ENCODE peak calls at places on chromosome 19, in seven cellular contexts. R is HepG2, C is H1, H is GM12878, E is K562, T is SK-N-SH, V is GM12891. Y is an unnamed sample.

GRCh38 chr19:46732966-46733692 is 12.7 kb upstream of the FKRP start:
- DNase-seq in E (no peak), V (no peak), C (no peak), H (no peak), R (no peak), T (no peak), Y (no peak)

GRCh38 chr19:54114340-54114826 is 1.1 kb downstream of the TFPT start:
- DNase-seq in R (no peak), T (peak), E (no peak), H (no peak), V (no peak), C (no peak), Y (no peak)

GRCh38 chr19:19697589-19697988 is 28.9 kb downstream of the ZNF101 start:
- DNase-seq in R (no peak), V (no peak), C (no peak), H (no peak), T (no peak), E (no peak), Y (no peak)

GRCh38 chr19:46963093-46963734 is 56.4 kb upstream of the NPAS1 start:
- DNase-seq in C (no peak), R (no peak), H (no peak), V (no peak), E (no peak), T (no peak), Y (no peak)

GRCh38 chr19:54448037-54448773 is 794 bp upstream of the LENG8 start:
- DNase-seq in H (no peak), T (peak), V (no peak), E (peak), C (no peak), R (peak), Y (no peak)

GRCh38 chr19:1941146-1942077 is at the start of gene CSNK1G2:
- DNase-seq in R (no peak), C (no peak), E (peak), T (no peak), V (no peak), H (no peak), Y (no peak)

GRCh38 chr19:2524840-2525723 is 49.2 kb downstream of the GADD45B start:
- DNase-seq in R (peak), T (no peak), C (no peak), E (no peak), H (no peak), V (no peak), Y (no peak)

GRCh38 chr19:48330012-48330681 is 4.8 kb downstream of the EMP3 start:
- DNase-seq in V (no peak), E (peak), C (no peak), T (peak), H (peak), R (no peak), Y (peak)

GRCh38 chr19:2550431-2551171 is 74.7 kb downstream of the GADD45B start:
- DNase-seq in T (peak), V (no peak), H (no peak), E (no peak), R (no peak), C (no peak), Y (no peak)

GRCh38 chr19:46932346-46932745 is 71.5 kb downstream of the ARHGAP35 start:
- DNase-seq in T (no peak), E (no peak), H (no peak), R (no peak), C (no peak), V (no peak), Y (no peak)

GRCh38 chr19:30781519-30781918 is 409.3 kb downstream of the ZNF536 start:
- DNase-seq in H (no peak), T (peak), E (no peak), V (no peak), C (no peak), R (no peak), Y (no peak)

GRCh38 chr19:54189668-54190502 is 505 bp upstream of the MBOAT7 start:
- DNase-seq in R (peak), V (peak), H (peak), C (peak), T (peak), E (peak), Y (peak)

GRCh38 chr19:5397804-5398692 is 57.2 kb upstream of the ZNRF4 start:
- DNase-seq in H (no peak), R (peak), C (peak), T (peak), E (peak), V (peak), Y (no peak)

GRCh38 chr19:45791744-45792481 is 732 bp downstream of the DMWD start:
- DNase-seq in H (no peak), R (no peak), V (no peak), C (no peak), T (no peak), E (no peak), Y (no peak)

GRCh38 chr19:45069056-45069455 is 7.2 kb downstream of the ZNF296 start:
- DNase-seq in R (no peak), E (no peak), H (no peak), C (no peak), V (no peak), T (peak), Y (no peak)

GRCh38 chr19:1264801-1265610 is 4.1 kb upstream of the CIRBP start:
- DNase-seq in E (no peak), C (no peak), T (no peak), H (no peak), V (no peak), R (peak), Y (no peak)

GRCh38 chr19:7219056-7219455 is 75.2 kb downstream of the INSR start:
- DNase-seq in R (no peak), C (no peak), E (no peak), T (no peak), H (no peak), V (no peak), Y (no peak)

GRCh38 chr19:18167011-18167410 is 6.6 kb upstream of the IFI30 start:
- DNase-seq in T (peak), H (no peak), R (no peak), V (no peak), E (no peak), C (no peak), Y (no peak)

GRCh38 chr19:1065606-1066109 is 1.3 kb upstream of the ARHGAP45 start:
- DNase-seq in R (no peak), E (no peak), C (no peak), V (no peak), T (no peak), H (no peak), Y (no peak)

GRCh38 chr19:39544201-39544903 is 4.4 kb upstream of the EID2 start:
- DNase-seq in V (no peak), R (no peak), H (no peak), E (no peak), C (no peak), T (no peak), Y (no peak)

GRCh38 chr19:48713041-48713863 is 6.3 kb downstream of the MAMSTR start:
- DNase-seq in V (no peak), T (peak), C (no peak), H (no peak), E (peak), R (no peak), Y (no peak)

GRCh38 chr19:13169769-13170168 is 19.6 kb downstream of the IER2 start:
- DNase-seq in C (no peak), H (no peak), R (no peak), T (no peak), E (peak), V (no peak), Y (no peak)

GRCh38 chr19:2523630-2524311 is 47.8 kb downstream of the GADD45B start:
- DNase-seq in R (no peak), C (no peak), V (no peak), T (no peak), E (no peak), H (no peak), Y (no peak)

GRCh38 chr19:19406878-19407639 is 1.6 kb downstream of the GATAD2A start:
- DNase-seq in E (no peak), T (no peak), H (no peak), V (no peak), R (peak), C (no peak), Y (no peak)

GRCh38 chr19:3809881-3810707 is 23.9 kb upstream of the MATK start:
- DNase-seq in R (no peak), C (no peak), V (no peak), T (no peak), H (no peak), E (no peak), Y (no peak)

GRCh38 chr19:39679056-39679790 is 23.5 kb downstream of the LGALS16 start:
- DNase-seq in V (peak), E (no peak), C (no peak), R (no peak), H (peak), T (no peak), Y (peak)

GRCh38 chr19:45495178-45495577 is 1.7 kb downstream of the RTN2 start:
- DNase-seq in C (no peak), T (no peak), R (no peak), V (no peak), E (no peak), H (no peak), Y (no peak)

GRCh38 chr19:38004100-38004504 is 97.1 kb downstream of the SIPA1L3 start:
- DNase-seq in E (no peak), R (no peak), V (no peak), H (no peak), T (no peak), C (no peak), Y (no peak)

GRCh38 chr19:6529351-6529750 is 1.5 kb upstream of the TNFSF9 start:
- DNase-seq in H (no peak), E (no peak), R (no peak), C (no peak), V (no peak), T (no peak), Y (no peak)

GRCh38 chr19:39423258-39424086 is 11.0 kb downstream of the PLEKHG2 start:
- DNase-seq in V (no peak), E (no peak), R (no peak), H (no peak), T (no peak), C (no peak), Y (no peak)

GRCh38 chr19:2806736-2807378 is 12.8 kb upstream of the ZNF554 start:
- DNase-seq in E (no peak), R (no peak), T (peak), C (no peak), V (no peak), H (no peak), Y (no peak)

GRCh38 chr19:53977991-53978731 is 13.3 kb upstream of the CACNG6 start:
- DNase-seq in H (no peak), T (peak), C (peak), V (no peak), R (no peak), E (peak), Y (no peak)

GRCh38 chr19:38453596-38453995 is 20.1 kb downstream of the RYR1 start:
- DNase-seq in R (no peak), E (no peak), V (no peak), C (no peak), T (no peak), H (no peak), Y (no peak)

GRCh38 chr19:34676697-34677385 is at the start of gene SCGB2B2:
- DNase-seq in E (no peak), V (peak), R (no peak), C (no peak), H (peak), T (peak), Y (peak)

GRCh38 chr19:38149597-38149996 is 74.4 kb downstream of the DPF1 start:
- DNase-seq in R (no peak), V (no peak), T (no peak), H (no peak), C (no peak), E (peak), Y (no peak)

GRCh38 chr19:54162241-54162805 is 2.8 kb upstream of the LENG1 start:
- DNase-seq in V (no peak), T (peak), R (no peak), H (no peak), E (peak), C (no peak), Y (peak)

GRCh38 chr19:53158119-53158656 is 665 bp downstream of the ZNF347 start:
- DNase-seq in R (no peak), T (peak), E (peak), C (no peak), H (no peak), V (peak), Y (peak)

GRCh38 chr19:11205939-11206570 is 8.7 kb upstream of the KANK2 start:
- DNase-seq in R (no peak), C (no peak), H (peak), T (no peak), V (peak), E (no peak), Y (no peak)
- TF ChIP-seq POLR2AphosphoS5 in R (no peak), C (no peak), H (no peak), T (no peak), V (no peak), E (no peak), Y (no peak)

DNA sequence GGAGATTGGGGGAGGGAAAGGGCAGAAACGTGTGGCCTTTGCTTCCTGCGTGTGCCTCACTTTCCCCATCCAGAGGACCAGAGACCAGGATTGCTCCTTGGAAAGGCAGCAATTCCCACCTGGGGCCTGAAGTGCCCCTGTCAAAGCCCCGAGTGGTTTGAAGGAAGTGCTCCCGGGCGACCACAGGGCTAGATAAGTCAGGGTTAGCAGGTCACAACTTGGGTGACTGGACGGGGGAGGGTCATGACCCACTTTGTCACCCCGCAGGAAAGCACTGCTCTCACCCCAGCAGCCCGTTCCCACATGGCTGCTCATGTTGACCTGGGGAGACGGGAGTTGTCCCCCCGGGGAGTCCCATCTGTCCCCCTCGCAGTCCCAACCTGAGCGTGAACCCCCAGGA is 472 bp downstream of the PRAM1 start:
- DNase-seq in C (no peak), E (no peak), R (no peak), V (no peak), H (no peak), T (no peak), Y (no peak)
- TF ChIP-seq TAF1 in C (no peak), E (no peak), R (no peak), V (no peak), H (no peak), T (no peak), Y (no peak)

DNA sequence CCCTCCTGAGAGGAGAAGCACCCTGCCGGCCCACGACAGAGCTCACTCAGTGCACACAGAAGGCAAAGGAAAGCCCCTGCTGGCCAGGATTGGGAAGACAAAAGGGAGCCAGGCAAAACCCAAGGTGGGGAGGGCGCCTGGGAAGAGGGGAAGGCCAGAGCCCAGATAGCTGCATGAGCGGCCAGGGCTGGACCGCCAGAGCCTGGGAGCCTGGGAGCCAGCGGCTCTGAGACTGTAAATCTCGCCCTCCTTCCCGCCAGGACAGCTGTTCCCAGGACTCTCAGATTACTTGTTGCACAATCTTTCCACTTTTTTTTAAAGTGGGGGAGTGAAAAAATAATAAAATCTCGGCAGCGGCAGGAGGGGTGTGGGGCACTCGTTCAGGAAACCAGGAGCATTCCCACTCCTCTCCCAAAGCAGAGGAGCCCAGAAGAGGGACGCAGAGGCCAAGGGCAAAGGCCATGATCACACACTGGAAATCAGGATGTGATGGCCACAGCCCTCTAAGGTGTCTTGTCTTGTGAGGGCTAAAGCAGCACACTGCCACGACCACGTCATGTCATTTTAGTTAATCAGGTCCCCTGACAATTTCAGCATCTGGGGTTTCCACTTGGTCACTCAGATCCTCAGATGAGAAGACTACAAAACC is 19.6 kb upstream of the EPHX3 start:
- DNase-seq in C (peak), E (peak), V (no peak), R (peak), H (no peak), T (peak), Y (no peak)
- TF ChIP-seq POLR2AphosphoS5 in C (no peak), E (no peak), V (no peak), R (no peak), H (no peak), T (no peak), Y (no peak)

DNA sequence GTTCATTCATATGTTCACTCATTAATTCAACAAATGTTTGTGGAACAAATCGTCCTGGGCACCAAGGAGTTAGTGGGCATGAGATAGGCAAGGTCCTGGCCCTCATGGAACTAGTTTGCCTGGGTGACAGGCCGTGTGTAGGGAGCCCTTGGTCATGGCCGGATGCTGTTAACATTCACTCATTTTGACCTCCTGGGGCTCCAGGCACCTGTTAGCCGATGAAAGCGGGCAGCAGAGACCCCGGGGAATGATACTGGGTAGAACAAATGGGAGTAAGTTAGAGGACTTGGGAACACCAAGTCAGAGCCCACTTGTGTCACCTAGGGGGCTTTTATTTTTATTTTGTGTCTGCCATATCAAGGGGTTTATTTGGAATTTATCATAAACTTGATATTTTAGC is 6.6 kb downstream of the MED25 start:
- DNase-seq in H (no peak), V (no peak), E (no peak), R (no peak), T (no peak), C (no peak), Y (no peak)
- TF ChIP-seq TAF1 in H (no peak), V (no peak), E (no peak), R (no peak), T (no peak), C (no peak), Y (no peak)

DNA sequence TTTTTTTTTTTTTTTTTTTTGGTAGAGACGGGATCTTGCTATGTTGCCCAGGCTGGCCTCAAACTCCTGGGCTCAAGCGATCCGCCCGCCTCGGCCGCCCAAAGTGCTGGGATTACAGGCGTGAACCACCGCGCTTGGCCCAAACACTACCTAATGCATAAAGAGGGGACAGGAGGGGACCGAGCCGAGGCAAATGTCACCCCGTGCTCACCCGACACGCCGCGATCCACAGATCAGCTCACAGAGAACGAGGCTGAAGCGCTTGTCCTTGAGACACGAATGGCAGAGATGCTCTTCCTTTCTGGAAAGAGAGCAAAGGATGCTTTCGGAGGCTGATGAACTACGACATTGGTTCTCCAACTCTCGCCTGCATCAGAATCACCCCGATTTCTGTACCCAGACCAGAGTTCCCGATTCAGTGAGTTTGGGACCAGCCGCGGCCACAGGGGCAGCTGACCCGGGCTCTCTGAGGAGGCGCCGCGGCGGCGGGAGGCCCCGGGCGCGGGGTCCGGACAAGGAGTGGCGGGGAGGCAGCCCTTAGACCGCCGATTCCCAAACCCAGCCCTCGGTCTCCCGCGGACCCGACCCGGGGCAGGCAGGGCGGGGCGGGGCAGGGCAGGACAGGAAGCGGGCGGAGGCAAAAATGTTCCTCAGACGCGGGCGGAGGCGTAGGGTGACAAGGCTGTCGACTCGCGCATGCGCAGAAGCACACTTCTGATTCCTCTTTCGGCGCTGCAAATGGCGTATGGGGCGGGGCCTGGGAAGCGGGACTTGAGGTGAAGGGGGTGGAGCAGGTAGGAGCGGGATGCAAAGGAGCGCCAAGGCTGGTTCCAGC is at the start of gene ZNF699:
- DNase-seq in E (peak), V (peak), R (peak), T (peak), H (peak), C (peak), Y (peak)
- TF ChIP-seq POLR2AphosphoS5 in E (peak), V (no peak), R (peak), T (peak), H (peak), C (no peak), Y (no peak)

GRCh38 chr19:14369399-14370168 is 11.7 kb upstream of the ADGRE5 start:
- DNase-seq in R (no peak), V (no peak), E (no peak), C (no peak), T (no peak), H (no peak), Y (no peak)

GRCh38 chr19:14363203-14364097 is 17.8 kb upstream of the ADGRE5 start:
- DNase-seq in E (peak), T (peak), C (peak), V (no peak), H (no peak), R (peak), Y (no peak)

GRCh38 chr19:14367016-14367415 is 14.2 kb upstream of the ADGRE5 start:
- DNase-seq in V (no peak), C (no peak), E (no peak), R (no peak), H (no peak), T (no peak), Y (no peak)

GRCh38 chr19:14368011-14368513 is 13.2 kb upstream of the ADGRE5 start:
- DNase-seq in R (no peak), C (no peak), V (no peak), T (no peak), H (no peak), E (no peak), Y (no peak)

DNA sequence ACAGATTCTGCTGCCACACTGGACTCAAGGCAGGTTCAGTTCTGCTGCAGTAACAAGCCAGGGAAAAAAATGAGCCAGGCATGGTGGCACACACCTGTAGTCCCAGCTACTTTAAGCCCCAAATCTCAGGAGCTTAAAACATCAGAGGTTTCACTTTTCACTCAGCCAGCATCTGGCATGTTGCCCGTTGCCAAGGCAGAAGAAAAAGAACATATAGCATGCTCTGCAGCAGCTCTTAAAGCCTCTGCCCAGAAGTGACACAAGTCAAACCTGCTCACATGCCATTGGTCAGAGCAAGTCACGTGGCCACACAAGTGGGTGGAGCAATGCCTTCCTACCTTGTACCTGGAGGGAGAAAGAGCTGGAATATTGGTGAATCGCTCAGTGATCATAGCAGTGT is 14.7 kb upstream of the ADGRE5 start:
- DNase-seq in T (peak), H (peak), V (no peak), C (peak), R (peak), E (peak), Y (no peak)
- TF ChIP-seq TAF1 in T (no peak), H (no peak), V (no peak), C (no peak), R (no peak), E (no peak), Y (no peak)